ENCODE peak calls at places on chromosomes 1 and 21, in five cellular contexts. O, M, T, A and D are unnamed samples.

GRCh38 chr21:34553199-34553952 is 41.4 kb upstream of the KCNE1 start:
- DNase-seq in A (no peak), T (no peak), O (no peak), M (peak; percentile 10), D (no peak)

GRCh38 chr1:232600430-232601258 is 29.3 kb downstream of the SIPA1L2 start:
- DNase-seq in T (no peak), M (no peak), O (no peak), A (no peak), D (no peak)

GRCh38 chr21:41460578-41461527 is 34.8 kb downstream of the MX1 start:
- DNase-seq in M (peak; percentile 27), T (peak; percentile 88), A (peak; percentile 80), O (peak; percentile 44), D (peak; percentile 30)

GRCh38 chr1:87200875-87201638 is 127.6 kb upstream of the LMO4 start:
- DNase-seq in M (no peak), T (no peak), A (no peak), O (peak; percentile 10), D (no peak)

GRCh38 chr1:175225805-175226129 is 33.2 kb upstream of the KIAA0040 start:
- DNase-seq in M (no peak), T (no peak), O (no peak), A (no peak), D (no peak)

GRCh38 chr1:43936470-43937151 is 3.0 kb downstream of the ARTN start:
- DNase-seq in M (no peak), O (peak; percentile 92), T (no peak), A (no peak), D (peak; percentile 47)

GRCh38 chr1:157880621-157881020 is 39.0 kb upstream of the CD5L start:
- DNase-seq in M (no peak), A (no peak), O (no peak), T (no peak), D (no peak)

GRCh38 chr1:92538048-92538412 is 51.3 kb upstream of the GFI1 start:
- DNase-seq in O (no peak), T (no peak), M (no peak), A (no peak), D (no peak)

GRCh38 chr1:27416387-27417111 is 24.1 kb downstream of the GPR3 start:
- DNase-seq in M (peak; percentile 55), A (no peak), T (no peak), O (no peak), D (no peak)

GRCh38 chr1:203172184-203173115 is 3.2 kb downstream of the MYBPH start:
- DNase-seq in O (no peak), A (peak; percentile 25), T (no peak), M (no peak), D (peak; percentile 74)

GRCh38 chr1:180953791-180954721 is 41.4 kb downstream of the KIAA1614 start:
- DNase-seq in T (peak; percentile 83), O (peak; percentile 92), M (no peak), A (peak; percentile 22), D (peak; percentile 85)
- TF ChIP-seq POLR2A in T (no peak), O (no peak), M (no peak), A (no peak), D (no peak)

GRCh38 chr1:42682739-42683529 is 716 bp downstream of the YBX1 start:
- DNase-seq in M (peak; percentile 29), O (peak; percentile 95), A (peak; percentile 58), T (peak; percentile 87), D (peak; percentile 94)
- TF ChIP-seq POLR2A in M (no peak), O (no peak), A (peak; percentile 28), T (no peak), D (no peak)

DNA sequence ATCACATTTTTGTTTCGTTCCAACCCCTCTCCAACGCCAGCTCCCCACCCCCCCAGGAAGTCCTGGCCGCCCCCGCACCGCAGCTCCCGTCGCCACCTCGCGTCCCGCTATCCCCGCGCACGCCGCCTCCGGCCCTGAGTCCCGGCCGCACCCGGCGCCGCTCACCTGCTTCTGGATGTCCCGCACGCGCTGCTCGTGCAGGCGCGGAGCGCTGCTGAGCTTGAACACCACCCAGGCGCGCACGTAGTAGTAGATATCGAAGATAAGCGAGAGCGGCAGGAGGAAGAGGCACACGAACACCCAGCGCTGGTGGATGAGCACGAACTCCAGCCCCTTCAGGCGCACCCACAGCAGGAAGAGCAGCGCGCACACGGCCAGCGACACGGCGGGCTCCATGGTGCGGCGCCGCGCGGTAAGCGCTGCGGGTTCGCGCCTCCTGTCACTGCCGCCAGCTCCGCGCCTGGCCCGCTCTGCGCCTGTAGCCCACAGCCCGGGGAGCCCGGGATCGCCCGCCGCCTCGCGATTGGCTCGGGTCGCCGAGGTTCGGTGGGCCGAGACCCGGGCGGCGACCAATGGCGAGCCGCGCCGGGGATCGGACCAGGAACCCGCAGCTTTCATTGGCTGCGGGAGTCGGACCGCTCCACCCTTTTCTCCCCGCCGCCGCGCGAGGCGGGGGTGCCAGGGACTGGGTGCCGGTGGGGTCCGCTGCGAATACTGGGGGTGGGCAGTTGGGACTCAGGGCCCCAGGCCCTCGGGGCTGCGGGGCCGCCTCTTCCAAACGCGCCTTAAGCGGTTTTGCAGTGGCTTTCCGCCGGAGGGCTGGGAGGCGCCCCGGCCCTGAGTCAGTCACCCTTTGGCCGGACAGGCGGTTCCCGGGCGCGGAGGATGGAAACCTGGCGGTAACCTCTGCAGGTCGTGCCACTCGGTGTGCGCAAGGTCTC is at the start of gene DHCR24:
- DNase-seq in O (peak; percentile 97), T (peak; percentile 87), M (peak; percentile 43), A (peak; percentile 92), D (peak; percentile 88)
- TF ChIP-seq POLR2A in O (peak; percentile 39), T (no peak), M (peak; percentile 49), A (peak; percentile 91), D (peak; percentile 85)

GRCh38 chr1:20660363-20661234 is 570 bp downstream of the DDOST start:
- DNase-seq in O (no peak), T (no peak), A (no peak), M (no peak), D (peak; percentile 59)

GRCh38 chr1:20663365-20663764 is 2.2 kb upstream of the DDOST start:
- DNase-seq in T (no peak), M (no peak), A (no peak), O (no peak), D (peak; percentile 18)

GRCh38 chr1:20663969-20664715 is 3.0 kb upstream of the DDOST start:
- DNase-seq in O (no peak), M (no peak), A (no peak), T (no peak), D (no peak)

GRCh38 chr1:20662110-20662475 is 924 bp upstream of the DDOST start:
- DNase-seq in A (no peak), T (no peak), M (no peak), O (no peak), D (no peak)

GRCh38 chr1:20661235-20662109 is at the start of gene DDOST:
- DNase-seq in T (peak; percentile 96), M (peak; percentile 97), O (peak; percentile 97), A (peak; percentile 95), D (peak; percentile 96)
- TF ChIP-seq POLR2A in T (no peak), M (peak; percentile 45), O (no peak), A (peak; percentile 15), D (peak; percentile 74)